ENCODE peak calls at places on chromosomes 2 and 18, in six cellular contexts. X is GM10248, A is HFFc6, W is cardiac muscle cell, Z is choroid plexus epithelial cell, L is body of pancreas. O is an unnamed sample.

GRCh38 chr18:3875376-3875775 is 425.4 kb downstream of the TGIF1 start:
- DNase-seq in X (no peak), A (no peak), W (no peak), Z (no peak), L (no peak), O (no peak)

GRCh38 chr2:101828267-101829017 is 130.9 kb downstream of the MAP4K4 start:
- DNase-seq in X (no peak), A (no peak), W (no peak), Z (peak), L (no peak), O (no peak)

GRCh38 chr18:76487076-76487475 is 8.0 kb downstream of the ZNF516 start:
- DNase-seq in X (no peak), A (no peak), W (no peak), Z (no peak), L (no peak), O (no peak)

GRCh38 chr18:31679806-31680793 is 4.3 kb downstream of the B4GALT6 start:
- DNase-seq in X (no peak), A (no peak), W (no peak), Z (no peak), L (no peak), O (no peak)

GRCh38 chr2:173149491-173149890 is 73.8 kb downstream of the MAP3K20 start:
- DNase-seq in X (peak), A (no peak), W (no peak), Z (peak), L (no peak), O (no peak)

GRCh38 chr2:81283081-81283480 is 978.5 kb upstream of the LRRTM1 start:
- DNase-seq in X (no peak), A (no peak), W (no peak), Z (no peak), L (no peak), O (no peak)

GRCh38 chr2:164954954-164955701 is at the start of gene SLC38A11:
- DNase-seq in X (no peak), A (peak), W (no peak), Z (peak), L (peak), O (no peak)

GRCh38 chr18:54387631-54388030 is 29.9 kb downstream of the C18orf54 start:
- DNase-seq in X (no peak), A (no peak), W (no peak), Z (no peak), L (no peak), O (no peak)

GRCh38 chr2:17934721-17935120 is 56.3 kb downstream of the KCNS3 start:
- DNase-seq in X (no peak), A (peak), W (no peak), Z (peak), L (no peak), O (no peak)

GRCh38 chr2:47346-48218 is 1.3 kb upstream of the FAM110C start:
- DNase-seq in X (no peak), A (no peak), W (no peak), Z (no peak), L (peak), O (no peak)

GRCh38 chr2:128602038-128602698 is 283.5 kb upstream of the HS6ST1 start:
- DNase-seq in X (no peak), A (no peak), W (no peak), Z (no peak), L (peak), O (no peak)

GRCh38 chr2:20326163-20326780 is 24.4 kb downstream of the PUM2 start:
- DNase-seq in X (peak), A (peak), W (peak), Z (peak), L (peak), O (no peak)

GRCh38 chr2:185372188-185372587 is 366.4 kb upstream of the FSIP2 start:
- DNase-seq in X (no peak), A (no peak), W (no peak), Z (peak), L (no peak), O (no peak)

GRCh38 chr2:36912692-36913091 is 53.6 kb downstream of the STRN start:
- DNase-seq in X (no peak), A (peak), W (no peak), Z (peak), L (no peak), O (no peak)

GRCh38 chr2:199663157-199663556 is 187.8 kb downstream of the FTCDNL1 start:
- DNase-seq in X (peak), A (no peak), W (no peak), Z (no peak), L (no peak), O (no peak)

GRCh38 chr2:3728104-3729054 is 25.0 kb downstream of the DCDC2C start:
- DNase-seq in X (peak), A (no peak), W (peak), Z (peak), L (no peak), O (peak)

GRCh38 chr2:154489271-154489858 is 209.1 kb upstream of the KCNJ3 start:
- DNase-seq in X (no peak), A (no peak), W (no peak), Z (no peak), L (no peak), O (no peak)

GRCh38 chr2:197675711-197676188 is 363 bp upstream of the RFTN2 start:
- DNase-seq in X (no peak), A (peak), W (peak), Z (peak), L (no peak), O (no peak)

GRCh38 chr2:238971318-238972145 is 123.6 kb downstream of the TWIST2 start:
- DNase-seq in X (peak), A (no peak), W (no peak), Z (no peak), L (no peak), O (no peak)

GRCh38 chr18:41992066-41992465 is 37.0 kb downstream of the PIK3C3 start:
- DNase-seq in X (no peak), A (no peak), W (no peak), Z (peak), L (no peak), O (no peak)

GRCh38 chr2:71122917-71123316 is 7.1 kb downstream of the MCEE start:
- DNase-seq in X (no peak), A (no peak), W (no peak), Z (peak), L (no peak), O (no peak)

GRCh38 chr2:156319811-156320490 is 12.6 kb downstream of the NR4A2 start:
- DNase-seq in X (no peak), A (no peak), W (peak), Z (no peak), L (peak), O (no peak)

GRCh38 chr2:163768881-163769681 is 33.3 kb upstream of the FIGN start:
- DNase-seq in X (no peak), A (no peak), W (no peak), Z (no peak), L (no peak), O (no peak)

GRCh38 chr2:232318175-232318855 is 60.2 kb upstream of the ALPP start:
- DNase-seq in X (no peak), A (no peak), W (no peak), Z (no peak), L (no peak), O (no peak)

GRCh38 chr2:121375621-121376159 is 90.7 kb upstream of the TFCP2L1 start:
- DNase-seq in X (no peak), A (peak), W (no peak), Z (peak), L (no peak), O (no peak)

GRCh38 chr2:239343946-239344856 is 56.6 kb downstream of the HDAC4 start:
- DNase-seq in X (no peak), A (no peak), W (no peak), Z (no peak), L (no peak), O (no peak)

GRCh38 chr18:61530681-61531080 is 197.5 kb downstream of the CDH20 start:
- DNase-seq in X (no peak), A (no peak), W (no peak), Z (no peak), L (no peak), O (no peak)

GRCh38 chr2:165453672-165454071 is 15.8 kb upstream of the CSRNP3 start:
- DNase-seq in X (no peak), A (no peak), W (no peak), Z (no peak), L (no peak), O (no peak)

DNA sequence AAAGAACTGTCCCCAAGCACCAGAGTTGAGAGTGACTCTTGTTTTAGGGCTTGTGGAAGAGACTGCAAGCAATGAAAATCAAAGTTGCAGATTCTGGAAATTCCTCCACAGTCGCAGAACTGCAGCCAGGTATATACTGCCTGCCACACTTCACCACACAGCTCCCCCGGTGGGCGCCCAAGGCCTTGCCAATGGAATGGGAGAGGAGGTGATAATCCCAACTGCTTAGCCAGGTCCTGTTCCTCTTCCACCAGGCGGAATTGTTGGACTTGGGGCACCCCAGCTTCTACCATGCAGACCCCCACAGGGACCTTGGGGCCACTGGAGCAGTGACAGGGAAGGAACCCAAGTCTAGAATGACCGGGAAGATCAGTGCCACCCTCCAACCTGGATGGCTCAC is 4.8 kb upstream of the PDIA6 start:
- DNase-seq in X (no peak), A (no peak), W (peak), Z (peak), L (no peak), O (no peak)
- TF ChIP-seq CTCF in X (peak), A (peak), W (no peak), Z (peak), L (no peak), O (peak)

DNA sequence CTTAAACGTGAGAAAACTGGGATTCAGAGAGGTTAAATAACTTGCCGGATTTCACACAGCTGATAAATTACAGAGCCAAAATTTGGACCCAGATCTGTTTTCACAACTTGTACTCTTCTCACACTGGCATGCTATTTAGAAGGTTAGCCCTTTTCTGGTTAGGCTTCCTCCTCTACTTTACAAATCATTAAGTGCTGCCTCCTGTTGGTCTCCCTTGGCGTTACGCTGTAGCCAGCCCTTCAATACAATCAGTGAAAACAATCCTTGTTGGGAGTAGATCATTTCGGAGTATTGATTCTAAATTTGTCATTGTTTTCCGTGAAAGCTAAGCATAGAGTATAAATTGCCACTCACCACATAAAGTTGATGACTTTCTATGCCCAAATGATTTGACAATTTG is 153.5 kb downstream of the ARHGAP15 start:
- DNase-seq in X (no peak), A (no peak), W (no peak), Z (no peak), L (no peak), O (no peak)
- TF ChIP-seq CTCF in X (no peak), A (peak), W (peak), Z (peak), L (no peak), O (no peak)

GRCh38 chr2:73297586-73297985 is 4.2 kb upstream of the EGR4 start:
- DNase-seq in X (no peak), A (no peak), W (no peak), Z (no peak), L (no peak), O (no peak)
- TF ChIP-seq CTCF in X (no peak), A (no peak), W (no peak), Z (no peak), L (no peak), O (no peak)

DNA sequence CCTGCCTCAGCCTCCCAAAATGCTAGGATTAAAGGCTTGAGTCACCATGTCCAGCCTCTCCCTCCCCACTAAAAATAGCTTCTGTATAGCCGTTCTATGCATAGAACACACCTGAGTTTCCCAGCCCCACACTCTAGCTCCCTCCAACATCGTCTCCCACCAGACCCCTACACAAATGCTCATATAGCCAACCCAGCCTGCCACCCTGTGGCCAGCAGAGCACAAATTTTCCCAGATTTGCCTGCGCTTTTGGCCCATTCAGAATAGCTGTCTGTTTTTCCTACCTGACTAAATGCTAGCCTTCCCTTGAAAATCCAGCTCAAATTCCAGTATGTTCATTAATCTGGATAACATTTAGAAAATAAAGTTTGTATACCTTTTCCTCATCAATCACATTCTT is 22.8 kb downstream of the TRABD2A start:
- DNase-seq in X (no peak), A (no peak), W (peak), Z (no peak), L (no peak), O (no peak)
- TF ChIP-seq CTCF in X (peak), A (peak), W (peak), Z (peak), L (no peak), O (peak)

DNA sequence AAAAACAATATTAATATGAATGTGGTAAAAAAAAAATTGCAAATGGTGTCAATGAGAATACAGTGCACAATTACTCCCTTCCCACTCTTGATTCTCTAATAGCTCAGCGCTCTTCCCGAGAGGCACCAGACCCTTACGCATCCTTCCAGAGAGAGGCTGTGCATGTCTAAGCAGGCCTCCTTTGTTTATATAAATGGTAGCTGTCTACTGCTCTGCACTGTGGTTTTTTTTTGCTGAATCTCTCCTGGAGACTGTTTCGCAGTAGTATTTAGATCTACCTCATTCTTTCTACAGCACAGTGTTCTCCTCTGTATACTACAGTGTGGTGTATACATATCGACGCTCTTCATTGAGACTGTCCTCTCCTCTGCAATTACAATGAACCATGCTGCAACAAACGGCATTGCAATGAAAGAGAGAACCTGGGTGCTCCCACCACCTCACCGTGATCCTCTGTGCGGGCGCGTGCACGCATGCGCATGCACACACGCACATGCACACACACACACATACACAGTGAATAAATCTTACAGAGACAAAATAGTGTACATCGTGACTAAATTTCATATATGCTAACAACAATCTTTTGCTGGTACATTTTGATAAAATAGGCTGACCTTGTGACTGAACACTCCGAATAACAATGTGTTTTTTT is 19.4 kb downstream of the SEPTIN10 start:
- DNase-seq in X (no peak), A (no peak), W (no peak), Z (no peak), L (no peak), O (no peak)
- TF ChIP-seq CTCF in X (no peak), A (no peak), W (no peak), Z (no peak), L (no peak), O (no peak)

GRCh38 chr2:236661064-236661761 is 91.6 kb downstream of the ACKR3 start:
- DNase-seq in X (no peak), A (no peak), W (no peak), Z (peak), L (no peak), O (no peak)
- TF ChIP-seq CTCF in X (no peak), A (no peak), W (no peak), Z (no peak), L (no peak), O (no peak)

DNA sequence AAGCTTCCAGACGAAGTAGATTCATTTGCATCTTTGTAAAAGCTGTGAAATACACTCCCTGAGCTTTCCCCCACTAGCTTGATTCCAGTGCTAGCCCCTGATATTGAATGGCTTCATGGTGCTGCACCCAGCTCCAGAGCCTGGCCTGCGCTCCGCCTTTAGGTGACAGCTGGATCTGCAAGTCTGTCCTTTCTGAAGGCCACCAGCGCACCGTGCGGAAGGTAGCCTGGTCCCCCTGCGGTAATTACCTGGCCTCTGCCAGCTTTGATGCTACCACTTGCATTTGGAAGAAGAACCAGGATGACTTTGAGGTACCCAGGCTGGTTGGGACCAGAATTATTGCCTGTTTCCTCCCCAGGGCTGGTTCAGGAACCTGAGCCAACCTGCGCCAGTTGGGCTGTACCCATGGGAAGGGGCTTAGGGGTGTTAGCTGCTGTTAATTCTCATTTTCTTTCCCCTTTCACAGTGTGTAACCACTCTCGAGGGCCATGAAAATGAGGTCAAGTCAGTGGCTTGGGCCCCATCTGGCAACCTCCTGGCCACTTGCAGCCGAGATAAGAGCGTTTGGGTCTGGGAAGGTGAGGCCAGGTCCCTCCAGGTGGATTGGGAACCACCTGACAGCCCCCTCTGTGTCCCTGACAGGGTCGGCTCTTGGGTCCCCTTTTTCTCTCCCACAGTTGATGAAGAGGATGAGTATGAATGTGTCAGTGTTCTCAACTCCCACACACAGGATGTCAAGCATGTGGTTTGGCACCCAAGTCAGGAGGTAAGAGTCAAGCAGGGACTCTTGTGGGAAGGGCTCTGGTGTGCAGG is 1.3 kb downstream of the CIAO1 start:
- DNase-seq in X (peak), A (peak), W (peak), Z (peak), L (no peak), O (no peak)
- TF ChIP-seq CTCF in X (peak), A (peak), W (peak), Z (peak), L (no peak), O (peak)

GRCh38 chr2:222916229-222917197 is 55.7 kb downstream of the ACSL3 start:
- DNase-seq in X (no peak), A (no peak), W (peak), Z (peak), L (no peak), O (no peak)
- TF ChIP-seq CTCF in X (no peak), A (no peak), W (peak), Z (peak), L (peak), O (no peak)

GRCh38 chr18:11757084-11757590 is 68.1 kb downstream of the GNAL start:
- DNase-seq in X (no peak), A (no peak), W (no peak), Z (no peak), L (no peak), O (no peak)

GRCh38 chr18:11759456-11759855 is 70.4 kb downstream of the GNAL start:
- DNase-seq in X (no peak), A (no peak), W (no peak), Z (no peak), L (no peak), O (no peak)

GRCh38 chr18:11760498-11761158 is 71.6 kb downstream of the GNAL start:
- DNase-seq in X (peak), A (no peak), W (no peak), Z (no peak), L (no peak), O (no peak)

GRCh38 chr18:11762429-11762828 is 73.4 kb downstream of the GNAL start:
- DNase-seq in X (no peak), A (no peak), W (no peak), Z (no peak), L (no peak), O (no peak)

GRCh38 chr18:11761553-11761952 is 72.5 kb downstream of the GNAL start:
- DNase-seq in X (peak), A (no peak), W (no peak), Z (peak), L (no peak), O (no peak)
- TF ChIP-seq CTCF in X (no peak), A (peak), W (no peak), Z (peak), L (no peak), O (no peak)

GRCh38 chr2:54560146-54560881 is 104.2 kb downstream of the SPTBN1 start:
- DNase-seq in X (peak), A (peak), W (no peak), Z (peak), L (peak), O (no peak)
- TF ChIP-seq CTCF in X (no peak), A (peak), W (no peak), Z (no peak), L (no peak), O (no peak)